ENCODE peak calls at places on chromosome 3, in four cellular contexts. J is HCT116, S is K562, A is GM12878. I is an unnamed sample.

GRCh38 chr3:24583004-24583403 is 88.4 kb upstream of the THRB start:
- DNase-seq in J (no peak), S (no peak), A (no peak), I (no peak)

GRCh38 chr3:46668591-46668990 is 24.9 kb downstream of the ALS2CL start:
- DNase-seq in J (no peak), S (no peak), A (no peak), I (no peak)

GRCh38 chr3:147872568-147872967 is 463.4 kb downstream of the ZIC1 start:
- DNase-seq in J (no peak), S (no peak), A (no peak), I (no peak)

GRCh38 chr3:111080357-111080937 is 8.8 kb downstream of the NECTIN3 start:
- DNase-seq in J (no peak), S (no peak), A (no peak), I (no peak)

GRCh38 chr3:195116393-195117185 is 154.4 kb downstream of the XXYLT1 start:
- DNase-seq in J (no peak), S (no peak), A (no peak), I (no peak)

GRCh38 chr3:150797155-150797554 is 34.2 kb upstream of the SIAH2 start:
- DNase-seq in J (no peak), S (no peak), A (no peak), I (no peak)

GRCh38 chr3:194375473-194375872 is 5.9 kb upstream of the LRRC15 start:
- DNase-seq in J (no peak), S (no peak), A (no peak), I (no peak)

GRCh38 chr3:63864008-63864871 is 573 bp downstream of the ATXN7 start:
- DNase-seq in J (no peak), S (peak), A (no peak), I (no peak)

GRCh38 chr3:177494216-177494615 is 296.9 kb upstream of the TBL1XR1 start:
- DNase-seq in J (no peak), S (no peak), A (no peak), I (no peak)

GRCh38 chr3:15982667-15983145 is 184.9 kb upstream of the ANKRD28 start:
- DNase-seq in J (peak), S (no peak), A (no peak), I (no peak)

GRCh38 chr3:95923496-95924210 is 890.7 kb upstream of the EPHA6 start:
- DNase-seq in J (no peak), S (no peak), A (no peak), I (no peak)

GRCh38 chr3:3443482-3443881 is 264.0 kb upstream of the CRBN start:
- DNase-seq in J (no peak), S (no peak), A (no peak), I (no peak)

GRCh38 chr3:172317984-172318383 is 130.3 kb downstream of the GHSR start:
- DNase-seq in J (peak), S (no peak), A (peak), I (no peak)

GRCh38 chr3:87076951-87077350 is 86.0 kb upstream of the VGLL3 start:
- DNase-seq in J (no peak), S (no peak), A (no peak), I (no peak)

GRCh38 chr3:52311567-52312119 is 4.5 kb upstream of the DNAH1 start:
- DNase-seq in J (no peak), S (no peak), A (no peak), I (no peak)

DNA sequence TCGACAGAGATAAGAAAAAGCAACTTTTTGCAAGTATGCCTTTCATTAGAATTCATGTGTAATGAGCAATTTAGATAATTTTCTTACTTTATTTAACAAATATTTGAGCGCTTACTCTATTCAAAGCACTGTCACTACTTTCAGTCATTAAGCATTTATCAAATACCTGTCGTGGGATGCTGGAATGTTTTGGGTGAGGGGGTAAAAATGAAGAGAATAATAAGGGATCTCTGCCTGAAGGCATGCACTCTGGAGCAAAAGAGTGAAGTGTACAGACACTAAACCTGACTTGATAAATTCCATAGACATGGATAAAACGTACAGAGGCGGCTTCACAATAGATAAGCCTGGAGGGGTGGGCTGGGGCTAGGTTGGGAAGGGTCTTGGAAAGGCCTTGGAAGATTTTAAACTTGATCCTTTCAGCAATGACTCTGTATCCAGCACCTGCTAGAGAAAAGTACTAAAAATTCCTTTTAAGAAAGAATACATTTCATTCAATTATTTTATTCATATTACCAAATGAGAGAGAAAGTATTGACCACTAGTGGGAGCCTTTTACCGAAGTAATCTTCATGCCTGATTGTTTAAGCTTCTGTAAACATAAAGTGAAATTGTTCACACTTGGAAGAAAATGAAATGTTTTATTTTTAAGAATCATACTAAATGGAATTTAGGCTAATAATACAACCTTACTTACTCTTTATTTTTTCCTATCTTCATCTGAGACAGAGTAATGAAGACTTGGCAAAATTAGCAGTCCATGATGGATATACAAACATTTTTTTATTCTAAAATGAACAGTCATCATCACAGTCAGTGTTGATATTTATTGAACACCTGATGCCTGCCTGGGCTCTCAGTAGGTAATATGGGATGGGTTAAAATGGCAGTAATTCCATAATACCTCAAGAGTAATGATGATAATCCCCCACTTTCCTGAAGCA is 113.2 kb downstream of the PPP2R3A start:
- DNase-seq in J (no peak), S (peak), A (no peak), I (no peak)
- TF ChIP-seq EGR1 in J (no peak), S (no peak), A (no peak), I (no peak)

GRCh38 chr3:184542577-184542976 is 19.0 kb upstream of the EPHB3 start:
- DNase-seq in J (no peak), S (no peak), A (no peak), I (no peak)

GRCh38 chr3:184541886-184542562 is 19.6 kb upstream of the EPHB3 start:
- DNase-seq in J (no peak), S (no peak), A (no peak), I (peak)

GRCh38 chr3:184539801-184540440 is 21.7 kb upstream of the EPHB3 start:
- DNase-seq in J (no peak), S (peak), A (no peak), I (no peak)

GRCh38 chr3:184538600-184539431 is 22.8 kb upstream of the EPHB3 start:
- DNase-seq in J (no peak), S (no peak), A (no peak), I (no peak)

DNA sequence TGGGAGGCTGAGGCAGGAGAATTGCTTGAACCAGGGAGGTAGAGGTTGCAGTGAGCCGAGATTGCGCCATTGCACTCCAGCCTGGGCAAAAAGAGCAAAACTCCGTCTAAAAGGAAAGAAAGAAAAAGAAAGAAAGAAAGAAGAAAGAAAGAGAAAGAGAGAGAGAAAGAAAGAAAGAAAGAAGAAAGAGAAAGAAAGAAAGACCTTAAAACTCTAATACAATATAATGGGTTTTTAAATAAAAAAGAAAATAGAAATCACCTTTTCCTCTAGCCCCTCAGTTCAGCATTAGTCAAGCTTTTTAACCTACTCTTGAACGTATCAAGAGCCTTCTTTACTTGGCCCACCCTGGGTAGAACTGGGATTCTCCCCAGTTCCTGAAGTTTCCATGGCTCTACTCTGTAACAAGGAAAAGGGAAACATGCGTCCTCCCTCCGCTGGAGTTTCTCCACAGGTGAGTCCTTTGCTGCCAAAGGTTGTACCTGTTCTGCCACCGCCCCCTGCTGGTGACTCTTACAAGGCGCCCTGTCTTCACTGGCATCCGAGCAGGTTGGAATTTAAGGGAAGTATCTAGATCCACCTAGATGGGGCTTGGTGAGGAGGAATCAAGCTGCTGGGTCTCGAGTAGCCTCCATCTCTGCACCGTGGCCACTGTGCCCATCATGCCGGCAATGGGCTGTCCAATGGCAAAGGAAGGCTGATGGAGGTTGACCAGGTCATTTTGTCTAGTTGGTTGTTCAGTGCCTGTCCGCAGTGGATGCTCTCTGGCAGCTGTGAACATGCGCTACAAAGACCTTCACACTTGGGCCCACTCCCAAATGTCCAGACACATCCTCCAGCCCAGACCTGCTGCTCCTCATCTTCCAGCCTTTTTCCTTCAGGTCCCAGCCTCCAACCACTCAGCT is 20.6 kb upstream of the EPHB3 start:
- DNase-seq in J (peak), S (peak), A (no peak), I (peak)
- TF ChIP-seq ZNF274 in J (no peak), S (no peak), A (no peak), I (no peak)

GRCh38 chr3:31729573-31729972 is 196.8 kb downstream of the STT3B start:
- DNase-seq in J (no peak), S (no peak), A (no peak), I (no peak)
- TF ChIP-seq EGR1 in J (no peak), S (no peak), A (no peak), I (no peak)

GRCh38 chr3:156459434-156459833 is 95.5 kb downstream of the SSR3 start:
- DNase-seq in J (no peak), S (no peak), A (no peak), I (no peak)

GRCh38 chr3:156455839-156456238 is 99.1 kb downstream of the SSR3 start:
- DNase-seq in J (no peak), S (peak), A (no peak), I (peak)

GRCh38 chr3:156460206-156460609 is 94.7 kb downstream of the SSR3 start:
- DNase-seq in J (no peak), S (peak), A (no peak), I (no peak)

GRCh38 chr3:156461889-156462288 is 93.0 kb downstream of the SSR3 start:
- DNase-seq in J (no peak), S (no peak), A (no peak), I (no peak)

DNA sequence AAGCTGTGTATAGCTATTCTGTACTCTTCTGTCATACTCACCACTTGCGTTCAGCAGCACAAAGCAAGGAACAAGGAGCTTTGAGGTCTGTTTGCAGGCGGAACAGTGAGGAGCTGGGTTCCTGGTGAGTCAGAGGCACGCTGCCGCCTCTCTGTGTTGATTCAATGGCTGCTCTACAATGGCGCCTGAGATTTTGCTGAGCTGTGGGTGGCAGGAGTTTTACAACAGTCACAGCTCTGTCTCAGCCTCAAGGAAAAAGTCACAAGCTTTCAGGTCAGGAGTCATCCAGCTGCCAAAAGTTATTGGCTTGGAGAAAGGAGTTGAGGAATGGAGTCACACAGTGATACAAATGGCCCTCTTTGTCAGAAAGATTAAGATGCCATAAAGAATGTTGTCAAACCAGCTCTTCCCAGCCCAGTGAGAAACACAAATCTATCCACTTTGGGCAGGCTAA is 98.1 kb downstream of the SSR3 start:
- DNase-seq in J (no peak), S (no peak), A (no peak), I (no peak)
- TF ChIP-seq ZNF274 in J (no peak), S (no peak), A (no peak), I (no peak)

GRCh38 chr3:40120816-40121215 is 188.7 kb upstream of the EIF1B start:
- DNase-seq in J (no peak), S (no peak), A (no peak), I (no peak)
- TF ChIP-seq EGR1 in J (no peak), S (no peak), A (no peak), I (no peak)

DNA sequence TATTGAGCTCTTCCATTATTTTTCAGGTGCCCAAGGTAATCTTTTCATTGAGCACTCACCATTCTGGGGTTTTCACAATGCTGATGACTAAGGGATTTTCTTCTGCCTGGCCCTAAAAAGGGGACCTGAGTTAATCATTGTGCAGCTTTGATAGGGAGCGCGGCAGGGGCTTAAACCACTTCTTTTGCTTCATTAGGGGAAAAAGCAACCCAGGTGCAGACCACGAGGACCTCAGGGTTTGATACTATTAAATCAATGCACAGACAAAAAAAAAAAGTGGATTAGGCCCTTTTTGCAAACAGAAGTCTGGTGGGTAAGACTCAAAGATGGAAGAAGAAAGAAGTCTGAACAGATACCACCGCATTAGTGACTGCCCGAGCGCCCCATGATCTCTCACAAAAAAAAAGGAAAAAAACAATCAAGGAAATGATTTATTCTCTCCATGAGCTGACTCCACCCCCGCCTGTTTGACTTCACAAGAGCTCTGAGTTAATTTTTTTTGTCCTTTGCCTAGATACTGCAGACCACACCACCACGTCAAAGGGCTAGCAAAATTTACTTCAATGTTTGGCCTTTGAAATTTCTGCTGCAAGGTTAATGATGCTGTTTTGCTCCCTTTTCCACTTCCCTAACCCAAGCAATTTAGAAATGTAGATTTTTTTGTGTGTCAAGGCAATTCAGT is 78.0 kb upstream of the FEZF2 start:
- DNase-seq in J (no peak), S (no peak), A (no peak), I (no peak)
- TF ChIP-seq ZNF274 in J (no peak), S (no peak), A (no peak), I (no peak)

DNA sequence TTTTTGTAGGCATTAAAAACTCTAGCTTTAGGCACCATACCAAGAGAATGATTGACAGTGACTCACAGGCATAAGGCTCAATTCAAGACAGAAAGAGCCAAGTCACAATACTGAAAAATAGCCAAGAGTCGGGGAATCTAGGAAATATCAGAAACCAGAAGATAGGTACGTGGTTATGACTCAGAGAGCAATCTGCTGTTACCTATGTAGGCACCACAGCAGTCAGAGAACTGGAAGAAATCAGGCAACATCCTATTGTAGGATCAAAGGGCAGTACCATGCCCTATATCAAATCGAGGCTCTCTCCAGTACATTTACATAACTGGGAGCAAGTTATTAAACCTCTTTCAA is 23.2 kb downstream of the SUCNR1 start:
- DNase-seq in J (peak), S (no peak), A (no peak), I (no peak)
- TF ChIP-seq EGR1 in J (no peak), S (no peak), A (no peak), I (no peak)

GRCh38 chr3:126321490-126321889 is 35.7 kb downstream of the KLF15 start:
- DNase-seq in J (no peak), S (no peak), A (no peak), I (no peak)

GRCh38 chr3:126320517-126321293 is 36.5 kb downstream of the KLF15 start:
- DNase-seq in J (no peak), S (no peak), A (no peak), I (no peak)

GRCh38 chr3:126319701-126320295 is 37.4 kb downstream of the KLF15 start:
- DNase-seq in J (no peak), S (no peak), A (no peak), I (no peak)

GRCh38 chr3:126326629-126327028 is 30.6 kb downstream of the KLF15 start:
- DNase-seq in J (no peak), S (no peak), A (no peak), I (no peak)

DNA sequence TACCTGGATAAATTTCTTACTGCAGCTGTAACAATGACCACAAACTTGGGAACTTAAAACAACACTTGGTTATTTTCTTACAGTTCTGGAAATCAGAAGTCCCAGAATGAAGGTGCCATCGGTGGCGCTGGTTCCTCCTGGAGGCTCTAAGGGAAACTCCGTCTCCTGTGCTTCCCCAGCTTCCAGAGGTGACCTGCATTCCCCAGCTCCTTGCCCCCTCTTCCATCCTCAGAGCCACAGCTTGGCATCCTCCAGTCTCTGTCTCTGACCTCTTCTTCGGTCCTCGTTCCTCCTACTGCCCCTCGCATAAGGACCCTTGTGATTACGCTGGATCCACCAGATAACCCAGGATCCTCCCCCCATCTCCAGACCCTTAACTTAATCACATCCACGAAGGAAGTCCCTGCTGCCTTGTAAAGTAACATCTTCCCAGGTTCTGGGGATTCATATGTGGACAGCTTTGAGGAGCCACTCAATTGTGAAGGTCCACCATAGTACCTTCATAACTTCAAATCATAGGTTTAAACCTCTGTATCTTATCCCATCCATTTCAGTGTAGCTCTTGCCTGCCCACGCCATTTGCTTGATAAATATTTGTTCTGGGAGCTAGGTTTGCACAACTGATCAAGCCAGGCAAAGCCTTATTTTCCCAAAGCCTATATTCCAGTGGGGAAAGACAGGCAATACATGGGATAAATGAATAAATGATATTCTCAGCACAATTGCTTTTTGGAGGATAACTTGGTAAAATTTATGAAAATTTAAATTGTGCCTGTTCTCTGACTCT is 34.8 kb downstream of the KLF15 start:
- DNase-seq in J (no peak), S (no peak), A (no peak), I (no peak)
- TF ChIP-seq ZNF274 in J (no peak), S (no peak), A (no peak), I (no peak)

DNA sequence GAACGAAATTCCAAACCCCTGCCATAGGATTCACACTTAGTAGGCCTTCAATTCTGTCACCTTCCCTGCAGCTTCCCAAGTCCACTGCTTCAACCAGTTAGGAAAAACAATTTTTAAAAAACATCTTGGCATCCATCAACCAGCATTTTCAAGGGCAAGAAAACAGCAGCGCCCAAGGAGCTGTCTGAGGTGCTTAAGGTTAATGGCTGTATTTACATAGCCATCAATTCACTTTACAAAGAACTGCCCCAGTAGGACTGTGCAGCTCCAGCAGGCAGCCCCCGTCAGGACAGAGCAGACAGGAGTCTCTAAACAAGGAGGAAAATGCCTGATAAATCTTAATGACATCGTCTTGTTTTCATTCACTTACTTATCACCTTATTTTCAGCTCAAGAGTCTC is 13.3 kb downstream of the TAFA4 start:
- DNase-seq in J (no peak), S (no peak), A (no peak), I (peak)
- TF ChIP-seq EGR1 in J (no peak), S (no peak), A (no peak), I (no peak)